ENCODE peak calls at places on chromosomes 3 and 15, in four cellular contexts. G is A549, K is IMR-90, U is K562. X is an unnamed sample.

GRCh38 chr3:123652346-123652984 is 67.6 kb upstream of the HACD2 start:
- DNase-seq in G (peak), K (peak), U (peak), X (peak)

GRCh38 chr3:19013879-19014278 is 134.4 kb upstream of the KCNH8 start:
- DNase-seq in G (no peak), K (no peak), U (no peak), X (no peak)

GRCh38 chr15:88568589-88568988 is 22.1 kb upstream of the DET1 start:
- DNase-seq in G (no peak), K (no peak), U (no peak), X (no peak)

GRCh38 chr15:38768970-38769369 is 204.4 kb upstream of the RASGRP1 start:
- DNase-seq in G (peak), K (peak), U (no peak), X (no peak)

GRCh38 chr15:32833323-32833944 is 115.6 kb downstream of the GREM1 start:
- DNase-seq in G (no peak), K (peak), U (no peak), X (no peak)

GRCh38 chr15:82832601-82833209 is 23.3 kb downstream of the WHAMM start:
- DNase-seq in G (peak), K (peak), U (no peak), X (no peak)

GRCh38 chr3:110383356-110383755 is 688.3 kb upstream of the NECTIN3 start:
- DNase-seq in G (no peak), K (peak), U (no peak), X (no peak)

GRCh38 chr15:73899197-73900128 is 26.1 kb downstream of the TBC1D21 start:
- DNase-seq in G (no peak), K (peak), U (no peak), X (no peak)

GRCh38 chr3:194854290-194855024 is 168.8 kb downstream of the FAM43A start:
- DNase-seq in G (no peak), K (no peak), U (no peak), X (no peak)

GRCh38 chr3:95217661-95218060 is 1154.8 kb downstream of the NSUN3 start:
- DNase-seq in G (no peak), K (no peak), U (no peak), X (no peak)

GRCh38 chr15:77282333-77282732 is 137.6 kb downstream of the PEAK1 start:
- DNase-seq in G (peak), K (peak), U (no peak), X (peak)

GRCh38 chr15:20340931-20341661 is 200.5 kb downstream of the GOLGA6L6 start:
- DNase-seq in G (peak), K (no peak), U (peak), X (no peak)

GRCh38 chr3:16311960-16312451 is 47.0 kb downstream of the OXNAD1 start:
- DNase-seq in G (no peak), K (no peak), U (no peak), X (no peak)

GRCh38 chr3:155989536-155989935 is 119.1 kb downstream of the GMPS start:
- DNase-seq in G (no peak), K (no peak), U (no peak), X (no peak)

GRCh38 chr3:195319060-195319459 is 48.1 kb upstream of the XXYLT1 start:
- DNase-seq in G (peak), K (no peak), U (no peak), X (no peak)

DNA sequence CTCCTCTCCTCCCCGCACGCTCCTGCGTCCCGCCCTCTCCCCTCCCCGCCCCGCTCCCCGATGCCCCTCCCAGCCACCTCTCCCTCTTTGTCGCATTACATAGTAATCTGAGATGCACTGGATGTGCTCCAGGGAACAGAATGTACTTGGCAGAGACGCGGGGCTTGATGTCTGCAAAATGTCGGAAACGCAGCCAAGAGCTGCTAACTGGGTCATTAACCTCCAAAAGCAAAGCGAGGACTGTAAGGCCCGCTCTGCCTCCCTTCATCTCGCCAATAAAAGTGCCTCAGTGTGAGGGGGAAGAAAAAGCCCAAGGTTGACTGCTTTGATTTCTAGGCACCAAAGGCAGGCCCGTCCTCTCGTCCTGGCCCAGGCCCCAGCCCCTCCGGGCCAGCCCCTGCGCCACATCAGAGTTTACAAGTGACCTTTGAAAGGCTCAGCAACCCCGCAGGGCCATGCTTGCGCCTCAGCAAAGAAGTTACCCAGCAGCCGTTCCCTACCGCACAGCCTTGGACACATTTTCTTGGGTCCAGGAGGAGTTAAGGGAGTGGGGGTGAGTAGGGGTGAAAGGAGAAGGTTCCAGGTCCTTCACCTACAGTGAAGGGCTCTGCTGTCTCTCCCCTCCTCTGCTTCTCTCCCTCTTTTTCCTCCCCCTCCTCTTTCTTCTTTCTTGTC is 223.7 kb upstream of the TPRG1 start:
- DNase-seq in G (peak), K (peak), U (no peak), X (no peak)
- TF ChIP-seq MAZ in G (no peak), K (peak), U (no peak), X (no peak)

GRCh38 chr3:161213644-161214043 is 7.5 kb upstream of the NMD3 start:
- DNase-seq in G (no peak), K (no peak), U (no peak), X (no peak)
- TF ChIP-seq MAZ in G (no peak), K (no peak), U (no peak), X (no peak)

GRCh38 chr3:126952261-126952982 is 30.5 kb upstream of the PLXNA1 start:
- DNase-seq in G (no peak), K (no peak), U (no peak), X (no peak)
- TF ChIP-seq MAZ in G (no peak), K (no peak), U (no peak), X (no peak)

GRCh38 chr3:129016366-129016724 is 15.2 kb downstream of the EFCC1 start:
- DNase-seq in G (no peak), K (no peak), U (no peak), X (peak)
- TF ChIP-seq MAZ in G (no peak), K (no peak), U (no peak), X (no peak)

GRCh38 chr15:47728886-47729285 is 11.6 kb downstream of the SEMA6D start:
- DNase-seq in G (no peak), K (no peak), U (no peak), X (no peak)

GRCh38 chr15:47727676-47728075 is 10.4 kb downstream of the SEMA6D start:
- DNase-seq in G (no peak), K (peak), U (no peak), X (no peak)

GRCh38 chr15:47727137-47727536 is 9.8 kb downstream of the SEMA6D start:
- DNase-seq in G (no peak), K (no peak), U (no peak), X (no peak)

GRCh38 chr15:47726399-47726823 is 9.1 kb downstream of the SEMA6D start:
- DNase-seq in G (no peak), K (peak), U (no peak), X (no peak)

GRCh38 chr15:47725924-47726323 is 8.6 kb downstream of the SEMA6D start:
- DNase-seq in G (no peak), K (no peak), U (no peak), X (no peak)
- TF ChIP-seq MAZ in G (no peak), K (no peak), U (no peak), X (no peak)

X was measured in HepG2.